ENCODE peak calls at places on chromosomes 16 and 17, in seven cellular contexts. One of them, this sample, is unnamed.

GRCh38 chr17:1713878-1714487 is 3.8 kb upstream of the TLCD2 start:
- DNase-seq in HL-60: no peak
- DNase-seq in BJ: no peak
- DNase-seq in lung: no peak
- DNase-seq in mucosa of descending colon: peak
- DNase-seq in HCT116: peak
- DNase-seq in heart left ventricle: no peak
- DNase-seq in this sample: peak

GRCh38 chr17:31415004-31415454 is 23.6 kb downstream of the RAB11FIP4 start:
- DNase-seq in HL-60: peak
- DNase-seq in BJ: no peak
- DNase-seq in lung: no peak
- DNase-seq in mucosa of descending colon: no peak
- DNase-seq in HCT116: no peak
- DNase-seq in heart left ventricle: no peak
- DNase-seq in this sample: no peak

GRCh38 chr17:15263206-15263579 is 1.9 kb downstream of the PMP22 start:
- DNase-seq in HL-60: no peak
- DNase-seq in BJ: peak
- DNase-seq in lung: peak
- DNase-seq in mucosa of descending colon: peak
- DNase-seq in HCT116: no peak
- DNase-seq in heart left ventricle: peak
- DNase-seq in this sample: no peak

GRCh38 chr16:12532871-12533610 is 270.6 kb downstream of the CPPED1 start:
- DNase-seq in HL-60: no peak
- DNase-seq in BJ: no peak
- DNase-seq in lung: no peak
- DNase-seq in mucosa of descending colon: no peak
- DNase-seq in HCT116: no peak
- DNase-seq in heart left ventricle: no peak
- DNase-seq in this sample: no peak

GRCh38 chr17:57879437-57880085 is 29.7 kb upstream of the MRPS23 start:
- DNase-seq in HL-60: no peak
- DNase-seq in BJ: no peak
- DNase-seq in lung: no peak
- DNase-seq in mucosa of descending colon: no peak
- DNase-seq in HCT116: no peak
- DNase-seq in heart left ventricle: no peak
- DNase-seq in this sample: peak

GRCh38 chr17:65099941-65100315 is 37.2 kb upstream of the RGS9 start:
- DNase-seq in HL-60: no peak
- DNase-seq in BJ: no peak
- DNase-seq in lung: no peak
- DNase-seq in mucosa of descending colon: peak
- DNase-seq in HCT116: peak
- DNase-seq in heart left ventricle: no peak
- DNase-seq in this sample: no peak

GRCh38 chr17:35889818-35890773 is 9.9 kb upstream of the CCL5 start:
- DNase-seq in HL-60: no peak
- DNase-seq in BJ: peak
- DNase-seq in lung: no peak
- DNase-seq in mucosa of descending colon: no peak
- DNase-seq in HCT116: no peak
- DNase-seq in heart left ventricle: peak
- DNase-seq in this sample: no peak

GRCh38 chr17:10792156-10792555 is 11.7 kb downstream of the TMEM238L start:
- DNase-seq in HL-60: no peak
- DNase-seq in BJ: no peak
- DNase-seq in lung: no peak
- DNase-seq in mucosa of descending colon: no peak
- DNase-seq in HCT116: no peak
- DNase-seq in heart left ventricle: no peak
- DNase-seq in this sample: no peak

GRCh38 chr16:58511933-58512815 is 3.1 kb upstream of the SETD6 start:
- DNase-seq in HL-60: peak
- DNase-seq in BJ: no peak
- DNase-seq in lung: peak
- DNase-seq in mucosa of descending colon: peak
- DNase-seq in HCT116: no peak
- DNase-seq in heart left ventricle: peak
- DNase-seq in this sample: peak

GRCh38 chr17:76139801-76140660 is 1.0 kb downstream of the FOXJ1 start:
- DNase-seq in HL-60: no peak
- DNase-seq in BJ: no peak
- DNase-seq in lung: peak
- DNase-seq in mucosa of descending colon: peak
- DNase-seq in HCT116: no peak
- DNase-seq in heart left ventricle: no peak
- DNase-seq in this sample: no peak

GRCh38 chr17:16962804-16963203 is 9.1 kb downstream of the TNFRSF13B start:
- DNase-seq in HL-60: no peak
- DNase-seq in BJ: no peak
- DNase-seq in lung: no peak
- DNase-seq in mucosa of descending colon: no peak
- DNase-seq in HCT116: peak
- DNase-seq in heart left ventricle: no peak
- DNase-seq in this sample: no peak
- TF ChIP-seq CTCF in HL-60: no peak
- TF ChIP-seq CTCF in BJ: peak
- TF ChIP-seq CTCF in lung: no peak
- TF ChIP-seq CTCF in mucosa of descending colon: no peak
- TF ChIP-seq CTCF in HCT116: peak
- TF ChIP-seq CTCF in heart left ventricle: no peak
- TF ChIP-seq CTCF in this sample: peak

GRCh38 chr16:87061521-87061920 is 255.7 kb downstream of the C16orf95 start:
- DNase-seq in HL-60: no peak
- DNase-seq in BJ: no peak
- DNase-seq in lung: no peak
- DNase-seq in mucosa of descending colon: no peak
- DNase-seq in HCT116: no peak
- DNase-seq in heart left ventricle: no peak
- DNase-seq in this sample: no peak

GRCh38 chr16:87058728-87059250 is 258.4 kb downstream of the C16orf95 start:
- DNase-seq in HL-60: no peak
- DNase-seq in BJ: no peak
- DNase-seq in lung: no peak
- DNase-seq in mucosa of descending colon: no peak
- DNase-seq in HCT116: no peak
- DNase-seq in heart left ventricle: no peak
- DNase-seq in this sample: no peak

GRCh38 chr16:87062569-87063442 is 254.4 kb downstream of the C16orf95 start:
- DNase-seq in HL-60: no peak
- DNase-seq in BJ: no peak
- DNase-seq in lung: peak
- DNase-seq in mucosa of descending colon: peak
- DNase-seq in HCT116: peak
- DNase-seq in heart left ventricle: peak
- DNase-seq in this sample: peak

GRCh38 chr16:87057951-87058560 is 259.1 kb downstream of the C16orf95 start:
- DNase-seq in HL-60: no peak
- DNase-seq in BJ: no peak
- DNase-seq in lung: no peak
- DNase-seq in mucosa of descending colon: no peak
- DNase-seq in HCT116: no peak
- DNase-seq in heart left ventricle: no peak
- DNase-seq in this sample: no peak

GRCh38 chr16:87060026-87060986 is 256.9 kb downstream of the C16orf95 start:
- DNase-seq in HL-60: no peak
- DNase-seq in BJ: no peak
- DNase-seq in lung: no peak
- DNase-seq in mucosa of descending colon: no peak
- DNase-seq in HCT116: no peak
- DNase-seq in heart left ventricle: peak
- DNase-seq in this sample: no peak
- TF ChIP-seq CTCF in HL-60: no peak
- TF ChIP-seq CTCF in BJ: peak
- TF ChIP-seq CTCF in lung: no peak
- TF ChIP-seq CTCF in mucosa of descending colon: no peak
- TF ChIP-seq CTCF in HCT116: no peak
- TF ChIP-seq CTCF in heart left ventricle: no peak
- TF ChIP-seq CTCF in this sample: no peak

GRCh38 chr17:6796017-6796886 is 20.2 kb downstream of the FBXO39 start:
- DNase-seq in HL-60: peak
- DNase-seq in BJ: no peak
- DNase-seq in lung: no peak
- DNase-seq in mucosa of descending colon: no peak
- DNase-seq in HCT116: no peak
- DNase-seq in heart left ventricle: no peak
- DNase-seq in this sample: no peak
- TF ChIP-seq CTCF in HL-60: no peak
- TF ChIP-seq CTCF in BJ: no peak
- TF ChIP-seq CTCF in lung: no peak
- TF ChIP-seq CTCF in mucosa of descending colon: no peak
- TF ChIP-seq CTCF in HCT116: no peak
- TF ChIP-seq CTCF in heart left ventricle: no peak
- TF ChIP-seq CTCF in this sample: no peak

DNA sequence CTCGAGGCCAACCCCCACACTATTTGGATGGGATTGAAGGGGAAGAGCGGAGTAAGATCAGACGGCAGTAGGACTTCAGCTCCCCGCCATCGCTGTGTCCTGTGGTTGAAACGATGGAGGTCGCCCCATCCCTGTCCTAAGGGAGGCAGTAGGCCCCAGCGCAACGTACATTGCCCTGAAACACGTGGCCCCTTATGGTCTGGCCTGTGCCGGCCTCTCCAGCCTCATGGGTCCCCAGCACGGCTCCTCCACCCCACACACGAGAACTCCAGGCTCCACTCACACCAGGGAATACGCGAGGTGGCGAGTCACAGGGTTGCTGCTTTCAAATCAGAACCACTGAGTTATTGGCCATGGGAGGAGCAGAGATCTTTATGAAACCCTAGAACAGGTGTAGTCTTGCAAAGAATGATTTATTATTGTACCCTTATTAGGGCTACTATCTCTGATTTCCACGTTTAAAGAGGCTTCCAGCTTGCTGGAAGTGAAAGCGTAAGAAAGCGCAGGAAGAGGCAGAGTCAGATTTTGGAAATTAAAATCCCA is 669 bp upstream of the DCTPP1 start:
- DNase-seq in HL-60: no peak
- DNase-seq in BJ: no peak
- DNase-seq in lung: no peak
- DNase-seq in mucosa of descending colon: no peak
- DNase-seq in HCT116: no peak
- DNase-seq in heart left ventricle: peak
- DNase-seq in this sample: peak
- TF ChIP-seq CTCF in HL-60: no peak
- TF ChIP-seq CTCF in BJ: no peak
- TF ChIP-seq CTCF in lung: no peak
- TF ChIP-seq CTCF in mucosa of descending colon: no peak
- TF ChIP-seq CTCF in HCT116: no peak
- TF ChIP-seq CTCF in heart left ventricle: peak
- TF ChIP-seq CTCF in this sample: peak

GRCh38 chr16:27344707-27345106 is 30.9 kb downstream of the IL4R start:
- DNase-seq in HL-60: no peak
- DNase-seq in BJ: no peak
- DNase-seq in lung: no peak
- DNase-seq in mucosa of descending colon: no peak
- DNase-seq in HCT116: no peak
- DNase-seq in heart left ventricle: no peak
- DNase-seq in this sample: no peak
- TF ChIP-seq CTCF in HL-60: no peak
- TF ChIP-seq CTCF in BJ: no peak
- TF ChIP-seq CTCF in lung: no peak
- TF ChIP-seq CTCF in mucosa of descending colon: no peak
- TF ChIP-seq CTCF in HCT116: no peak
- TF ChIP-seq CTCF in heart left ventricle: no peak
- TF ChIP-seq CTCF in this sample: no peak

DNA sequence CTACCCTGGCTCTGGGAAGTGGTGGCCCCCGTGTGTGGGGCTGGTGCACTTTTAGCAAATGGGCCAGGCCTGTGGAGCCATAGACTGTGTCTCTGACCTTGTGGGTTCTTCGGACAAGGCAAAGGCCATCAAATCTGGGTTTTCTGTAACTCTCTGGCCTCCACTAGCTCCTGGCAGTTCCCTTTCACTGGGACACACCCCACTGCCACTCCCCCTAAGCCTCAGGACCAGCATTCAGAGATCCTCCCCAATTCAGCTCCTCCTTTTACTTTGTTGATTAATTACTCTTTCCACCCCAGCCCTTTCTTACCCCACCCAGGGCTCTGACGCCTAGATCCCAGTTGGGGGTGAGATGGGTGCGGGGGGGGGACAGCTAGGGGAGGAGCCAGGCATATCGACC is 53.9 kb upstream of the IRX3 start:
- DNase-seq in HL-60: no peak
- DNase-seq in BJ: no peak
- DNase-seq in lung: no peak
- DNase-seq in mucosa of descending colon: no peak
- DNase-seq in HCT116: no peak
- DNase-seq in heart left ventricle: no peak
- DNase-seq in this sample: no peak
- TF ChIP-seq CTCF in HL-60: no peak
- TF ChIP-seq CTCF in BJ: no peak
- TF ChIP-seq CTCF in lung: no peak
- TF ChIP-seq CTCF in mucosa of descending colon: no peak
- TF ChIP-seq CTCF in HCT116: no peak
- TF ChIP-seq CTCF in heart left ventricle: no peak
- TF ChIP-seq CTCF in this sample: no peak